ENCODE peak calls at places on chromosomes 16 and 17, in six cellular contexts. One of them, this sample, is unnamed.

GRCh38 chr16:27341549-27341948 is 27.8 kb downstream of the IL4R start:
- DNase-seq in PC-3: no peak
- DNase-seq in GM12864: no peak
- DNase-seq in cardiac fibroblast: no peak
- DNase-seq in psoas muscle: no peak
- DNase-seq in neural progenitor cell: no peak
- DNase-seq in this sample: no peak

GRCh38 chr16:73058616-73059409 is 10.9 kb upstream of the ZFHX3 start:
- DNase-seq in psoas muscle: peak; percentile 72
- DNase-seq in neural progenitor cell: peak; percentile 88
- DNase-seq in PC-3: peak; percentile 37
- DNase-seq in GM12864: no peak
- DNase-seq in cardiac fibroblast: peak; percentile 71
- DNase-seq in this sample: peak; percentile 58

GRCh38 chr17:47821424-47822379 is at the start of gene OSBPL7:
- DNase-seq in cardiac fibroblast: peak; percentile 86
- DNase-seq in psoas muscle: peak; percentile 93
- DNase-seq in GM12864: peak; percentile 41
- DNase-seq in neural progenitor cell: peak; percentile 79
- DNase-seq in PC-3: peak; percentile 94
- DNase-seq in this sample: peak; percentile 81

GRCh38 chr16:27189335-27189972 is 13.9 kb upstream of the KDM8 start:
- DNase-seq in neural progenitor cell: peak; percentile 24
- DNase-seq in PC-3: no peak
- DNase-seq in cardiac fibroblast: no peak
- DNase-seq in psoas muscle: no peak
- DNase-seq in GM12864: no peak
- DNase-seq in this sample: no peak

GRCh38 chr17:65677932-65678331 is 116.5 kb upstream of the AXIN2 start:
- DNase-seq in GM12864: no peak
- DNase-seq in neural progenitor cell: no peak
- DNase-seq in cardiac fibroblast: no peak
- DNase-seq in psoas muscle: no peak
- DNase-seq in PC-3: peak; percentile 74
- DNase-seq in this sample: peak; percentile 32

GRCh38 chr16:15643453-15644305 is 725 bp upstream of the MARF1 start:
- DNase-seq in psoas muscle: no peak
- DNase-seq in cardiac fibroblast: peak; percentile 73
- DNase-seq in GM12864: no peak
- DNase-seq in neural progenitor cell: no peak
- DNase-seq in PC-3: peak; percentile 53
- DNase-seq in this sample: peak; percentile 45

GRCh38 chr16:50267151-50267631 is 840 bp downstream of the ADCY7 start:
- DNase-seq in GM12864: no peak
- DNase-seq in psoas muscle: peak; percentile 44
- DNase-seq in PC-3: no peak
- DNase-seq in neural progenitor cell: no peak
- DNase-seq in cardiac fibroblast: no peak
- DNase-seq in this sample: no peak

GRCh38 chr16:5903797-5904196 is 806.2 kb upstream of the EEF2KMT start:
- DNase-seq in PC-3: no peak
- DNase-seq in cardiac fibroblast: no peak
- DNase-seq in neural progenitor cell: no peak
- DNase-seq in psoas muscle: no peak
- DNase-seq in GM12864: no peak
- DNase-seq in this sample: peak; percentile 30

GRCh38 chr16:19008770-19009169 is 25.0 kb downstream of the TMC7 start:
- DNase-seq in PC-3: no peak
- DNase-seq in cardiac fibroblast: peak; percentile 16
- DNase-seq in psoas muscle: no peak
- DNase-seq in neural progenitor cell: no peak
- DNase-seq in GM12864: no peak
- DNase-seq in this sample: peak; percentile 48

GRCh38 chr17:69500911-69501429 is 86.5 kb downstream of the MAP2K6 start:
- DNase-seq in GM12864: no peak
- DNase-seq in psoas muscle: no peak
- DNase-seq in cardiac fibroblast: no peak
- DNase-seq in neural progenitor cell: no peak
- DNase-seq in PC-3: no peak
- DNase-seq in this sample: no peak

GRCh38 chr17:77814091-77814772 is 144.3 kb upstream of the TNRC6C start:
- DNase-seq in cardiac fibroblast: no peak
- DNase-seq in PC-3: no peak
- DNase-seq in GM12864: no peak
- DNase-seq in neural progenitor cell: no peak
- DNase-seq in psoas muscle: no peak
- DNase-seq in this sample: no peak

GRCh38 chr16:17369441-17369951 is 101.3 kb downstream of the XYLT1 start:
- DNase-seq in psoas muscle: peak; percentile 66
- DNase-seq in PC-3: no peak
- DNase-seq in neural progenitor cell: no peak
- DNase-seq in cardiac fibroblast: no peak
- DNase-seq in GM12864: peak; percentile 68
- DNase-seq in this sample: no peak

GRCh38 chr17:70172921-70173320 is 3.6 kb downstream of the KCNJ2 start:
- DNase-seq in GM12864: no peak
- DNase-seq in neural progenitor cell: no peak
- DNase-seq in cardiac fibroblast: peak; percentile 1
- DNase-seq in PC-3: peak; percentile 25
- DNase-seq in psoas muscle: no peak
- DNase-seq in this sample: peak; percentile 50

GRCh38 chr16:89322381-89323119 is 105.0 kb downstream of the ZNF778 start:
- DNase-seq in psoas muscle: peak; percentile 95
- DNase-seq in GM12864: no peak
- DNase-seq in cardiac fibroblast: peak; percentile 89
- DNase-seq in neural progenitor cell: peak; percentile 61
- DNase-seq in PC-3: peak; percentile 68
- DNase-seq in this sample: peak; percentile 41

GRCh38 chr16:89324056-89325010 is 106.8 kb downstream of the ZNF778 start:
- DNase-seq in GM12864: peak; percentile 72
- DNase-seq in psoas muscle: peak; percentile 32
- DNase-seq in PC-3: peak; percentile 20
- DNase-seq in neural progenitor cell: no peak
- DNase-seq in cardiac fibroblast: peak; percentile 57
- DNase-seq in this sample: peak; percentile 64

GRCh38 chr16:89326721-89327120 is 109.2 kb downstream of the ZNF778 start:
- DNase-seq in neural progenitor cell: no peak
- DNase-seq in cardiac fibroblast: no peak
- DNase-seq in psoas muscle: peak; percentile 32
- DNase-seq in PC-3: no peak
- DNase-seq in GM12864: no peak
- DNase-seq in this sample: no peak

GRCh38 chr16:89323120-89323960 is 105.8 kb downstream of the ZNF778 start:
- DNase-seq in psoas muscle: peak; percentile 36
- DNase-seq in neural progenitor cell: no peak
- DNase-seq in PC-3: no peak
- DNase-seq in cardiac fibroblast: no peak
- DNase-seq in GM12864: no peak
- DNase-seq in this sample: no peak

DNA sequence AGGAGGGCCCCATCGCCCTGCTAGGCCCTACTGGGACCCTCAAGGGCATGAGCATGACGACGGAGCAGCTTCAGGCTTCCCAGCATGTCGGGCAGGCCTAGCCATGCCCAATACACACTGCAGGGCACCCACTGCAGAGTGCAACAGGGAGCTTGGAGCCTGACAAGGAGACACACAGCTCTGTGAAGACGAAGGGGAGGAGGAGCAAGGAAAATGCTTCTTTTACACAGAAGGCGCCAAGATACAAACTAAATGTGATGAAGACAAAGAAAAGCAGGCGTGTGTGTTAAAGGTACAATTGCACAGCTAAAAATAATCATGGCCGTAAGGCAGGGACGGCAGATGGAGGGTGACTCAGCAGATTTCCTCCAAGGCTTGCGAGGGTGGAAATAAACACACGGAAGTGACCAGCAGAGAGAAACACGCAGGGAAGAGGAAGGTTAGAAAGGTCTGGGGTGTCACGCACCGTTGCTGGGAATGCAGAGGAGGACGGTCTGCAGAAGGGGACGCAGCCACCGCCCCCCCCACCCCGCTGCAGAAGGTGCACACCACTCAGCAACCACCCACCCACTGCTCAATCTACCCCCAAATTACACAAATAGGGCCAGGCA is 108.5 kb downstream of the ZNF778 start:
- DNase-seq in psoas muscle: peak; percentile 65
- DNase-seq in cardiac fibroblast: peak; percentile 84
- DNase-seq in PC-3: peak; percentile 60
- DNase-seq in neural progenitor cell: no peak
- DNase-seq in GM12864: no peak
- DNase-seq in this sample: peak; percentile 74
- H3K4me3 ChIP-seq in psoas muscle: peak overlapping the region; percentile 51
- H3K4me3 ChIP-seq in cardiac fibroblast: no peak overlapping the region
- H3K4me3 ChIP-seq in PC-3: no peak overlapping the region
- H3K4me3 ChIP-seq in neural progenitor cell: no peak overlapping the region
- H3K4me3 ChIP-seq in GM12864: peak overlapping the region; percentile 18
- H3K4me3 ChIP-seq in this sample: no peak overlapping the region

GRCh38 chr17:14808425-14808824 is 456.7 kb downstream of the PMP22 start:
- DNase-seq in PC-3: no peak
- DNase-seq in psoas muscle: no peak
- DNase-seq in cardiac fibroblast: no peak
- DNase-seq in neural progenitor cell: no peak
- DNase-seq in GM12864: no peak
- DNase-seq in this sample: no peak

GRCh38 chr17:14818469-14818868 is 446.7 kb downstream of the PMP22 start:
- DNase-seq in neural progenitor cell: no peak
- DNase-seq in psoas muscle: no peak
- DNase-seq in PC-3: peak; percentile 16
- DNase-seq in cardiac fibroblast: no peak
- DNase-seq in GM12864: no peak
- DNase-seq in this sample: no peak

GRCh38 chr17:14815079-14815478 is 450.0 kb downstream of the PMP22 start:
- DNase-seq in psoas muscle: no peak
- DNase-seq in GM12864: no peak
- DNase-seq in cardiac fibroblast: no peak
- DNase-seq in PC-3: peak; percentile 43
- DNase-seq in neural progenitor cell: no peak
- DNase-seq in this sample: peak; percentile 81

DNA sequence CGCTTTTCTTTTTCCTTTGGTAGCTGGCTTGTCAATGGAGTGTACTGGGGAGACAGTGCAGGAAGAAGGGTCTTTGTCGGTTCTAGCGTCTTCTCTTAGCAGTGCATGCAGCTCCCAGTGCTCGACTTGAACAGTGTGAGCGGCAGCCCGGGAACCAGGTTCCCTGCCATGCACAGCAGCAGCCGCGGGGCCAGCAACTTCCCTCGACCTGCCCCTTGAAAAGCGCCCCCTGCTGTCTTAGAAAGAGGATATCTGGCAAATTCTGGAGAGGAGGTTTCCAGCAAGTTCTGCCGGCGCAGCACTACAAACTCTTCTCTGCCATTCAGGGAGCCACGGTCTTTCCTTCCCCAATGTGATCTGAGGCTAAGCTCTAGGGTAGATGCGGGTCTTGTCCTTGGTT is 451.5 kb downstream of the PMP22 start:
- DNase-seq in cardiac fibroblast: peak; percentile 22
- DNase-seq in neural progenitor cell: peak; percentile 71
- DNase-seq in GM12864: no peak
- DNase-seq in psoas muscle: peak; percentile 49
- DNase-seq in PC-3: peak; percentile 44
- DNase-seq in this sample: no peak
- TF ChIP-seq CTCF in cardiac fibroblast: no peak
- TF ChIP-seq CTCF in neural progenitor cell: peak; percentile 54
- TF ChIP-seq CTCF in GM12864: peak; percentile 47
- TF ChIP-seq CTCF in psoas muscle: no peak
- TF ChIP-seq CTCF in PC-3: peak; percentile 63
- TF ChIP-seq CTCF in this sample: no peak

GRCh38 chr17:32445976-32446375 is 1.7 kb downstream of the PSMD11 start:
- DNase-seq in GM12864: no peak
- DNase-seq in psoas muscle: no peak
- DNase-seq in cardiac fibroblast: peak; percentile 34
- DNase-seq in PC-3: peak; percentile 27
- DNase-seq in neural progenitor cell: no peak
- DNase-seq in this sample: peak; percentile 51
- H3K4me3 ChIP-seq in GM12864: peak overlapping the region; percentile 65
- H3K4me3 ChIP-seq in psoas muscle: peak overlapping the region; percentile 98
- H3K4me3 ChIP-seq in cardiac fibroblast: no peak overlapping the region
- H3K4me3 ChIP-seq in PC-3: peak overlapping the region; percentile 89
- H3K4me3 ChIP-seq in neural progenitor cell: peak overlapping the region; percentile 94
- H3K4me3 ChIP-seq in this sample: peak overlapping the region; percentile 96

GRCh38 chr16:2516391-2517240 is 2.9 kb downstream of the ATP6V0C start:
- DNase-seq in PC-3: no peak
- DNase-seq in cardiac fibroblast: no peak
- DNase-seq in GM12864: no peak
- DNase-seq in psoas muscle: no peak
- DNase-seq in neural progenitor cell: no peak
- DNase-seq in this sample: no peak
- TF ChIP-seq CTCF in PC-3: no peak
- TF ChIP-seq CTCF in cardiac fibroblast: no peak
- TF ChIP-seq CTCF in GM12864: no peak
- TF ChIP-seq CTCF in psoas muscle: no peak
- TF ChIP-seq CTCF in neural progenitor cell: no peak
- TF ChIP-seq CTCF in this sample: no peak

GRCh38 chr17:6555331-6556120 is 829 bp downstream of the PITPNM3 start:
- DNase-seq in PC-3: peak; percentile 58
- DNase-seq in neural progenitor cell: peak; percentile 74
- DNase-seq in psoas muscle: no peak
- DNase-seq in GM12864: no peak
- DNase-seq in cardiac fibroblast: peak; percentile 18
- DNase-seq in this sample: peak; percentile 73

GRCh38 chr17:6557040-6557438 is 684 bp upstream of the PITPNM3 start:
- DNase-seq in cardiac fibroblast: no peak
- DNase-seq in GM12864: no peak
- DNase-seq in psoas muscle: no peak
- DNase-seq in neural progenitor cell: no peak
- DNase-seq in PC-3: no peak
- DNase-seq in this sample: no peak

GRCh38 chr17:6556121-6557039 is at the start of gene PITPNM3:
- DNase-seq in neural progenitor cell: peak; percentile 72
- DNase-seq in PC-3: peak; percentile 38
- DNase-seq in cardiac fibroblast: no peak
- DNase-seq in GM12864: no peak
- DNase-seq in psoas muscle: no peak
- DNase-seq in this sample: peak; percentile 43

GRCh38 chr17:6554336-6554735 is 2.0 kb downstream of the PITPNM3 start:
- DNase-seq in neural progenitor cell: no peak
- DNase-seq in psoas muscle: no peak
- DNase-seq in PC-3: no peak
- DNase-seq in GM12864: no peak
- DNase-seq in cardiac fibroblast: no peak
- DNase-seq in this sample: no peak

GRCh38 chr17:6554871-6555330 is 1.5 kb downstream of the PITPNM3 start:
- DNase-seq in PC-3: peak; percentile 20
- DNase-seq in cardiac fibroblast: no peak
- DNase-seq in GM12864: no peak
- DNase-seq in psoas muscle: no peak
- DNase-seq in neural progenitor cell: peak; percentile 48
- DNase-seq in this sample: no peak
- H3K4me3 ChIP-seq in PC-3: peak overlapping the region; percentile 82
- H3K4me3 ChIP-seq in cardiac fibroblast: no peak overlapping the region
- H3K4me3 ChIP-seq in GM12864: no peak overlapping the region
- H3K4me3 ChIP-seq in psoas muscle: peak overlapping the region; percentile 66
- H3K4me3 ChIP-seq in neural progenitor cell: peak overlapping the region; percentile 69
- H3K4me3 ChIP-seq in this sample: peak overlapping the region; percentile 66

This sample was measured in epithelial cell of esophagus.